ENCODE peak calls at places on chromosomes 1 and 21, in nine cellular contexts. V is neural crest cell, W is omental fat pad, F is DMS 273 treated with DMSO at 0.1 percent for 48 hours, A is iris pigment epithelial cell, G is GM13977, K is NCI-H1092, E is Panc1, M is activated T-cell treated with anti-CD3 and anti-CD28 coated beads for 24 hours. X is an unnamed sample.
A peak's percentile ranks its signal among the peaks of the same experiment; 100 is the strongest.

GRCh38 chr21:43193651-43194302 is 25.0 kb downstream of the CRYAA start:
- DNase-seq in G (no peak), V (no peak), M (no peak), W (no peak), E (no peak), A (peak; percentile 75), K (peak; percentile 26), F (no peak), X (no peak)

GRCh38 chr1:25922633-25923567 is 16.7 kb upstream of the STMN1 start:
- DNase-seq in G (peak; percentile 36), V (peak; percentile 42), E (no peak), A (no peak), W (no peak), K (peak; percentile 65), M (peak; percentile 26), F (no peak), X (peak; percentile 71)

GRCh38 chr1:218705911-218706893 is 361.1 kb downstream of the TGFB2 start:
- DNase-seq in A (peak; percentile 100), K (no peak), E (peak; percentile 96), M (no peak), W (no peak), G (no peak), V (no peak), F (no peak), X (no peak)

GRCh38 chr1:19074361-19074901 is 118.0 kb upstream of the IFFO2 start:
- DNase-seq in F (no peak), A (no peak), K (no peak), M (peak; percentile 33), W (no peak), E (no peak), V (no peak), G (no peak), X (no peak)

GRCh38 chr1:20061866-20062265 is 8.1 kb upstream of the PLA2G5 start:
- DNase-seq in G (no peak), M (no peak), W (no peak), K (no peak), E (no peak), F (no peak), V (no peak), A (no peak), X (no peak)

GRCh38 chr1:238063454-238063853 is 172.7 kb upstream of the ZP4 start:
- DNase-seq in F (peak; percentile 64), W (no peak), M (no peak), G (peak; percentile 6), A (peak; percentile 65), E (no peak), K (no peak), V (no peak), X (no peak)

GRCh38 chr21:36428789-36429671 is 43.8 kb downstream of the CHAF1B start:
- DNase-seq in F (no peak), W (no peak), K (no peak), E (no peak), G (no peak), M (no peak), V (no peak), A (peak; percentile 40), X (no peak)

GRCh38 chr1:85259866-85260345 is 444 bp upstream of the C1orf52 start:
- DNase-seq in K (no peak), V (no peak), G (no peak), F (no peak), W (no peak), A (peak; percentile 44), E (no peak), M (no peak), X (no peak)

GRCh38 chr1:110070282-110070967 is at the start of gene ALX3:
- DNase-seq in E (no peak), G (no peak), F (no peak), K (no peak), W (no peak), M (no peak), V (no peak), A (no peak), X (no peak)

GRCh38 chr1:34688358-34688757 is 66.5 kb upstream of the GJB5 start:
- DNase-seq in W (no peak), E (no peak), F (no peak), G (no peak), V (no peak), A (no peak), K (no peak), M (no peak), X (no peak)

GRCh38 chr21:33121715-33122475 is 52.0 kb downstream of the OLIG1 start:
- DNase-seq in K (no peak), M (no peak), F (no peak), G (no peak), W (no peak), V (peak; percentile 25), A (peak; percentile 26), E (no peak), X (no peak)

GRCh38 chr1:16017461-16018303 is at the start of gene HSPB7:
- DNase-seq in F (no peak), G (no peak), A (peak; percentile 35), E (no peak), W (no peak), M (no peak), K (no peak), V (no peak), X (no peak)

GRCh38 chr1:9689011-9689706 is 37.6 kb downstream of the PIK3CD start:
- DNase-seq in K (peak; percentile 37), W (peak; percentile 70), V (peak; percentile 71), A (peak; percentile 61), F (no peak), G (peak; percentile 94), E (no peak), M (peak; percentile 73), X (peak; percentile 93)

GRCh38 chr1:225772323-225772768 is 5.3 kb upstream of the SRP9 start:
- DNase-seq in E (peak; percentile 78), M (peak; percentile 10), A (peak; percentile 89), W (no peak), G (peak; percentile 52), V (peak; percentile 78), F (peak; percentile 60), K (peak; percentile 85), X (peak; percentile 88)

GRCh38 chr1:52825868-52826267 is 16.7 kb upstream of the ZYG11A start:
- DNase-seq in F (no peak), G (peak; percentile 20), K (no peak), W (no peak), M (no peak), A (peak; percentile 12), V (no peak), E (no peak), X (no peak)

GRCh38 chr1:22332166-22332717 is 119.4 kb upstream of the ZBTB40 start:
- DNase-seq in W (no peak), E (no peak), A (peak; percentile 22), V (no peak), F (no peak), M (no peak), G (no peak), K (no peak), X (no peak)

GRCh38 chr1:59194621-59195020 is 102.3 kb upstream of the FGGY start:
- DNase-seq in W (no peak), K (no peak), E (no peak), V (no peak), F (no peak), G (no peak), M (no peak), A (no peak), X (no peak)

GRCh38 chr1:76425104-76425842 is 350.7 kb downstream of the ST6GALNAC3 start:
- DNase-seq in V (no peak), M (no peak), K (no peak), W (no peak), G (no peak), A (peak; percentile 6), F (no peak), E (no peak), X (no peak)